ENCODE peak calls at places on chromosomes 5 and 9, in five cellular contexts. One of them, this sample, is unnamed.

GRCh38 chr5:38556115-38556598 is 289 bp downstream of the LIFR start:
- DNase-seq in right lobe of liver: peak
- DNase-seq in lower leg skin: no peak
- DNase-seq in A549: no peak
- DNase-seq in NB4: no peak
- DNase-seq in this sample: no peak

GRCh38 chr5:31851290-31851689 is 212.4 kb downstream of the PDZD2 start:
- DNase-seq in A549: no peak
- DNase-seq in NB4: no peak
- DNase-seq in right lobe of liver: no peak
- DNase-seq in lower leg skin: no peak
- DNase-seq in this sample: no peak

GRCh38 chr5:96657068-96657467 is 5.1 kb upstream of the CAST start:
- DNase-seq in lower leg skin: no peak
- DNase-seq in A549: peak
- DNase-seq in NB4: peak
- DNase-seq in right lobe of liver: no peak
- DNase-seq in this sample: peak

GRCh38 chr5:73381587-73382411 is 66.8 kb downstream of the FOXD1 start:
- DNase-seq in A549: no peak
- DNase-seq in right lobe of liver: no peak
- DNase-seq in NB4: no peak
- DNase-seq in lower leg skin: no peak
- DNase-seq in this sample: no peak

GRCh38 chr5:759111-759741 is 25.3 kb downstream of the ZDHHC11B start:
- DNase-seq in NB4: no peak
- DNase-seq in lower leg skin: peak
- DNase-seq in A549: peak
- DNase-seq in right lobe of liver: no peak
- DNase-seq in this sample: no peak

GRCh38 chr9:93871286-93871685 is 83.9 kb downstream of the BARX1 start:
- DNase-seq in NB4: no peak
- DNase-seq in right lobe of liver: no peak
- DNase-seq in A549: no peak
- DNase-seq in lower leg skin: no peak
- DNase-seq in this sample: no peak

GRCh38 chr5:173925449-173926071 is 37.4 kb downstream of the CPEB4 start:
- DNase-seq in A549: peak
- DNase-seq in lower leg skin: no peak
- DNase-seq in NB4: peak
- DNase-seq in right lobe of liver: no peak
- DNase-seq in this sample: peak

GRCh38 chr5:81021486-81021885 is 61.3 kb downstream of the RASGRF2 start:
- DNase-seq in A549: no peak
- DNase-seq in right lobe of liver: no peak
- DNase-seq in NB4: no peak
- DNase-seq in lower leg skin: no peak
- DNase-seq in this sample: no peak

GRCh38 chr5:31639488-31640011 is 619 bp downstream of the PDZD2 start:
- DNase-seq in right lobe of liver: no peak
- DNase-seq in lower leg skin: peak
- DNase-seq in NB4: no peak
- DNase-seq in A549: no peak
- DNase-seq in this sample: no peak

GRCh38 chr9:77456829-77457437 is 191.2 kb downstream of the GNA14 start:
- DNase-seq in lower leg skin: peak
- DNase-seq in NB4: peak
- DNase-seq in A549: peak
- DNase-seq in right lobe of liver: peak
- DNase-seq in this sample: peak

GRCh38 chr5:38532165-38532669 is 24.2 kb downstream of the LIFR start:
- DNase-seq in right lobe of liver: no peak
- DNase-seq in A549: no peak
- DNase-seq in lower leg skin: no peak
- DNase-seq in NB4: no peak
- DNase-seq in this sample: no peak

GRCh38 chr5:107337281-107337680 is 333.5 kb downstream of the EFNA5 start:
- DNase-seq in right lobe of liver: no peak
- DNase-seq in lower leg skin: no peak
- DNase-seq in NB4: no peak
- DNase-seq in A549: peak
- DNase-seq in this sample: no peak

GRCh38 chr9:32703635-32704034 is 68.2 kb upstream of the TAF1L start:
- DNase-seq in A549: peak
- DNase-seq in NB4: peak
- DNase-seq in lower leg skin: no peak
- DNase-seq in right lobe of liver: no peak
- DNase-seq in this sample: no peak

GRCh38 chr5:105812356-105812755 is 1858.4 kb downstream of the EFNA5 start:
- DNase-seq in NB4: no peak
- DNase-seq in A549: no peak
- DNase-seq in lower leg skin: no peak
- DNase-seq in right lobe of liver: no peak
- DNase-seq in this sample: no peak

GRCh38 chr5:120655828-120656435 is 191.8 kb downstream of the PRR16 start:
- DNase-seq in A549: peak
- DNase-seq in lower leg skin: no peak
- DNase-seq in NB4: peak
- DNase-seq in right lobe of liver: no peak
- DNase-seq in this sample: peak

GRCh38 chr9:74773886-74774479 is 113.7 kb downstream of the TRPM6 start:
- DNase-seq in A549: peak
- DNase-seq in right lobe of liver: peak
- DNase-seq in lower leg skin: peak
- DNase-seq in NB4: peak
- DNase-seq in this sample: peak

GRCh38 chr9:81787747-81788632 is 98.6 kb upstream of the TLE1 start:
- DNase-seq in lower leg skin: no peak
- DNase-seq in A549: peak
- DNase-seq in right lobe of liver: peak
- DNase-seq in NB4: no peak
- DNase-seq in this sample: no peak

GRCh38 chr9:12640866-12641636 is 52.1 kb upstream of the TYRP1 start:
- DNase-seq in right lobe of liver: no peak
- DNase-seq in A549: no peak
- DNase-seq in lower leg skin: no peak
- DNase-seq in NB4: no peak
- DNase-seq in this sample: no peak

GRCh38 chr5:36442796-36443195 is 141.1 kb upstream of the RANBP3L start:
- DNase-seq in right lobe of liver: no peak
- DNase-seq in lower leg skin: no peak
- DNase-seq in A549: no peak
- DNase-seq in NB4: no peak
- DNase-seq in this sample: no peak

GRCh38 chr5:137392261-137392660 is 106.9 kb downstream of the SPOCK1 start:
- DNase-seq in lower leg skin: no peak
- DNase-seq in right lobe of liver: no peak
- DNase-seq in A549: no peak
- DNase-seq in NB4: no peak
- DNase-seq in this sample: no peak

GRCh38 chr9:81687521-81688261 is 1.7 kb downstream of the TLE1 start:
- DNase-seq in A549: peak
- DNase-seq in lower leg skin: peak
- DNase-seq in NB4: peak
- DNase-seq in right lobe of liver: peak
- DNase-seq in this sample: peak

GRCh38 chr9:4224181-4224580 is 75.7 kb downstream of the GLIS3 start:
- DNase-seq in NB4: no peak
- DNase-seq in A549: no peak
- DNase-seq in right lobe of liver: no peak
- DNase-seq in lower leg skin: no peak
- DNase-seq in this sample: no peak

GRCh38 chr5:66877843-66878242 is 281.6 kb downstream of the MAST4 start:
- DNase-seq in lower leg skin: no peak
- DNase-seq in right lobe of liver: no peak
- DNase-seq in A549: peak
- DNase-seq in NB4: no peak
- DNase-seq in this sample: no peak

GRCh38 chr9:81116340-81117207 is 572.8 kb downstream of the TLE1 start:
- DNase-seq in A549: no peak
- DNase-seq in right lobe of liver: no peak
- DNase-seq in lower leg skin: no peak
- DNase-seq in NB4: peak
- DNase-seq in this sample: no peak

DNA sequence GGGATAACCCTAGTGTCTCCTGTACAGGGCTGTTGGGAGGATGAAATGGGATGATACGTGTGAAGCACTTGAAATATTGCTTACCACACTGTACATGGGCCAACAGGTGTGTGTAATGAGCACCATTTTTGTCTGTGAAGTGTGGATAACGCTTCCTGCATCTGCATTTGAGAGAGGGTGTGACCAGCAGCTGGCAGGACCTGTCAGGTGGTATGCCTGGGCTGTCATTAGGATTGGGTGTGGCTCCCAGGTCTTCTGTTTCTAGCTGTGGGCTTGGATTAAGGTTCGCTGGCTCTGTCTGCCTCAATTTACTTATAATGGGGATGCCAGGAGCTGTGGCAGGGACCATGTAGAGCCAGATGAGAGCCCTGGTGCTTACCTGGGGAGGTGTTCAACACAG is 74.4 kb downstream of the PRRT1B start:
- DNase-seq in right lobe of liver: no peak
- DNase-seq in A549: no peak
- DNase-seq in NB4: no peak
- DNase-seq in lower leg skin: no peak
- DNase-seq in this sample: no peak
- TF ChIP-seq POLR2A in right lobe of liver: no peak
- TF ChIP-seq POLR2A in A549: no peak
- TF ChIP-seq POLR2A in NB4: no peak
- TF ChIP-seq POLR2A in lower leg skin: no peak
- TF ChIP-seq POLR2A in this sample: no peak

DNA sequence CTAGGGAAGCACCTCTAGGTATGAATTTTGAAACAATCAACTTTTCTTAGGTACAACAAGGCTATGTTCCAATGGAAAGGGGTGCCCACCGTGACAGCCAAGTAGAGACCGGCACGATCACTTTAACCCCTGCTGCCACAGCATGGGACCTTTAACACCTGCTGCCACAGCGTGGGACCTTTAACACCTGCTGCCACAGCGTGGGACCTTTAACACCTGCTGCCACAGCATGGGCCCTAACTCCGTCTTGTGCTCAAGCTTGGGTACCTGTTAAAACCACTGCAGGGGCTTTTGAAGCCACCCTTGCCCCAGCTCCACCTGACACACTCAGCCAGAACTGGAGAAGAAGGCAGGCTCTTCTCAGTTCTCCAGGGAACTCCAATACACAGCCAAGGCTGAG is 18.2 kb upstream of the MXD3 start:
- DNase-seq in A549: no peak
- DNase-seq in lower leg skin: no peak
- DNase-seq in NB4: no peak
- DNase-seq in right lobe of liver: no peak
- DNase-seq in this sample: no peak
- TF ChIP-seq POLR2A in A549: no peak
- TF ChIP-seq POLR2A in lower leg skin: no peak
- TF ChIP-seq POLR2A in NB4: no peak
- TF ChIP-seq POLR2A in right lobe of liver: no peak
- TF ChIP-seq POLR2A in this sample: no peak

GRCh38 chr9:37967272-37967581 is 63.3 kb upstream of the SLC25A51 start:
- DNase-seq in right lobe of liver: peak
- DNase-seq in lower leg skin: no peak
- DNase-seq in A549: no peak
- DNase-seq in NB4: no peak
- DNase-seq in this sample: no peak

GRCh38 chr9:37965116-37965515 is 61.2 kb upstream of the SLC25A51 start:
- DNase-seq in NB4: no peak
- DNase-seq in right lobe of liver: no peak
- DNase-seq in A549: no peak
- DNase-seq in lower leg skin: no peak
- DNase-seq in this sample: no peak

GRCh38 chr9:37963936-37964739 is 60.2 kb upstream of the SLC25A51 start:
- DNase-seq in A549: peak
- DNase-seq in lower leg skin: peak
- DNase-seq in NB4: peak
- DNase-seq in right lobe of liver: no peak
- DNase-seq in this sample: peak

GRCh38 chr9:37966443-37967271 is 62.7 kb upstream of the SLC25A51 start:
- DNase-seq in A549: no peak
- DNase-seq in lower leg skin: no peak
- DNase-seq in NB4: no peak
- DNase-seq in right lobe of liver: peak
- DNase-seq in this sample: no peak

DNA sequence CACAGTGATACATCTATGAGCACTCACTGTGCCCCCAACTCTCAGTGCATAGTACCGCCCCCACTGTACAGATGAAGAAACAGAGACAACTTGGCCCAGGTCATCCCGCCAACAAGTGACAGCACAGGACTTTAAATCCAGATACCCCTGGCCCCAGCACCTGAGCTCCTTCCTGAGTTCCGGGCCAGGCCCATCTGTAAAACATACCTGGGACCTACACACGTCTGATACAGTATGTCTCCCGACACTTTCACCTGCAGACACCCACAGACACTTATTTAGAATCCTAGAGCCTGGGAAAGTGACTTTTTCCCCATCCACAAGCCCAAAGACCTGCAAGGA is 60.8 kb upstream of the SLC25A51 start:
- DNase-seq in NB4: no peak
- DNase-seq in right lobe of liver: no peak
- DNase-seq in A549: no peak
- DNase-seq in lower leg skin: no peak
- DNase-seq in this sample: no peak
- TF ChIP-seq POLR2A in NB4: no peak
- TF ChIP-seq POLR2A in right lobe of liver: no peak
- TF ChIP-seq POLR2A in A549: no peak
- TF ChIP-seq POLR2A in lower leg skin: no peak
- TF ChIP-seq POLR2A in this sample: no peak

GRCh38 chr9:129908846-129909245 is 73.6 kb downstream of the USP20 start:
- DNase-seq in NB4: no peak
- DNase-seq in lower leg skin: no peak
- DNase-seq in right lobe of liver: no peak
- DNase-seq in A549: no peak
- DNase-seq in this sample: no peak

GRCh38 chr9:129910628-129911567 is 75.6 kb downstream of the USP20 start:
- DNase-seq in A549: peak
- DNase-seq in NB4: peak
- DNase-seq in right lobe of liver: no peak
- DNase-seq in lower leg skin: no peak
- DNase-seq in this sample: no peak

GRCh38 chr9:129902735-129903134 is 67.5 kb downstream of the USP20 start:
- DNase-seq in lower leg skin: no peak
- DNase-seq in right lobe of liver: no peak
- DNase-seq in NB4: no peak
- DNase-seq in A549: no peak
- DNase-seq in this sample: no peak

GRCh38 chr9:129904734-129905133 is 69.5 kb downstream of the USP20 start:
- DNase-seq in NB4: no peak
- DNase-seq in right lobe of liver: no peak
- DNase-seq in lower leg skin: no peak
- DNase-seq in A549: no peak
- DNase-seq in this sample: no peak

DNA sequence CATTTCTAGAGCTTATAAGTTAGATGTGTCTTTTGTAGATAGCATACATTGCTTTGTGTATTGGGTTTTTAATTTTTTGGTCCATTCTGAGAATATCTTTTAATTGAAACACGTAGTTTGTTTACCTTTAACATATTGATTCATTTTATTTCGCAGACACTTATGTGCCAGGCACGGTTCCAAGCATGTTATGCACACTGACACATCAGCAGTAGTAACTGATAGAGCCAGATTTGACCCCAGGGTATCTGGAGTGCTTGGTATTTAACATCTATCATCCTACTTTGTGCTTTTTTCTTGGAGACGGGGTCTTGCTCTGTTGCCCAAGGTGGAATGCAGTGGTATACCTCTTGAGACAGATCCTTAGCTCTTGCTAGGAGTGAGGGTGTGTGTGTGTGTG is 71.9 kb downstream of the USP20 start:
- DNase-seq in right lobe of liver: no peak
- DNase-seq in A549: no peak
- DNase-seq in lower leg skin: no peak
- DNase-seq in NB4: no peak
- DNase-seq in this sample: no peak
- TF ChIP-seq POLR2A in right lobe of liver: no peak
- TF ChIP-seq POLR2A in A549: no peak
- TF ChIP-seq POLR2A in lower leg skin: no peak
- TF ChIP-seq POLR2A in NB4: no peak
- TF ChIP-seq POLR2A in this sample: no peak

This sample was measured in tibial nerve.